ENCODE peak calls at places on chromosomes 11 and 22, in seven cellular contexts. S is GM23248, T is anterior cingulate cortex, O is fibroblast of pulmonary artery, M is caudate nucleus, B is EH, Z is neural crest cell. J is an unnamed sample.

GRCh38 chr22:46593211-46593676 is 26.9 kb upstream of the GRAMD4 start:
- DNase-seq in B (no peak), S (no peak), Z (no peak), M (no peak), T (no peak), O (no peak), J (peak)

GRCh38 chr11:8717876-8718753 is 35.5 kb downstream of the RPL27A start:
- DNase-seq in Z (no peak), S (peak), T (peak), B (peak), O (peak), M (no peak), J (peak)

GRCh38 chr11:126943319-126943718 is 57.3 kb downstream of the KIRREL3 start:
- DNase-seq in S (no peak), M (no peak), O (no peak), Z (no peak), B (no peak), T (no peak), J (no peak)

GRCh38 chr11:68954970-68955958 is 25.5 kb downstream of the MRGPRD start:
- DNase-seq in S (no peak), B (peak), M (no peak), T (no peak), O (peak), Z (no peak), J (no peak)

GRCh38 chr11:107769189-107769588 is 57.3 kb upstream of the SLN start:
- DNase-seq in T (no peak), O (peak), S (peak), M (no peak), B (peak), Z (no peak), J (peak)

GRCh38 chr11:79086056-79086455 is 354.8 kb downstream of the TENM4 start:
- DNase-seq in Z (no peak), T (no peak), S (no peak), O (no peak), M (no peak), B (no peak), J (no peak)

GRCh38 chr11:61701298-61701993 is 21.3 kb downstream of the DAGLA start:
- DNase-seq in T (no peak), M (no peak), O (no peak), S (no peak), Z (peak), B (peak), J (no peak)

GRCh38 chr11:110862407-110862806 is 150.2 kb upstream of the ARHGAP20 start:
- DNase-seq in Z (no peak), T (no peak), B (no peak), O (no peak), S (no peak), M (no peak), J (no peak)

GRCh38 chr11:43832536-43832935 is 48.1 kb upstream of the ALKBH3 start:
- DNase-seq in O (no peak), T (no peak), M (no peak), Z (no peak), B (no peak), S (no peak), J (no peak)

GRCh38 chr11:87299041-87299481 is 261.3 kb downstream of the TMEM135 start:
- DNase-seq in O (no peak), Z (no peak), B (peak), T (no peak), S (no peak), M (no peak), J (no peak)

GRCh38 chr22:37843746-37844089 is 416 bp downstream of the ANKRD54 start:
- DNase-seq in Z (no peak), T (no peak), B (no peak), O (no peak), S (peak), M (no peak), J (no peak)